ENCODE peak calls at places on chromosomes 11 and 22, in eight cellular contexts. I, N, R, D, X, H, V and S are unnamed samples.

GRCh38 chr11:134418119-134418840 is 6.2 kb upstream of the B3GAT1 start:
- DNase-seq in I (no peak), N (peak), R (peak), D (no peak), X (no peak), H (no peak), V (peak), S (peak)

GRCh38 chr22:39237276-39238123 is 7.3 kb downstream of the PDGFB start:
- DNase-seq in I (no peak), N (no peak), R (no peak), D (peak), X (no peak), H (peak), V (no peak), S (no peak)

GRCh38 chr11:134331565-134332188 is at the start of gene GLB1L2:
- DNase-seq in I (no peak), N (peak), R (peak), D (peak), X (peak), H (peak), V (peak), S (peak)

GRCh38 chr11:16555956-16556355 is 182.5 kb upstream of the C11orf58 start:
- DNase-seq in I (no peak), N (no peak), R (no peak), D (no peak), X (no peak), H (no peak), V (no peak), S (no peak)

GRCh38 chr22:26429458-26430238 is 588 bp downstream of the ASPHD2 start:
- DNase-seq in I (no peak), N (no peak), R (no peak), D (no peak), X (peak), H (no peak), V (no peak), S (no peak)

GRCh38 chr11:126007263-126007662 is 55.4 kb downstream of the CDON start:
- DNase-seq in I (peak), N (no peak), R (peak), D (no peak), X (no peak), H (no peak), V (no peak), S (peak)

GRCh38 chr11:110857885-110858555 is 145.8 kb upstream of the ARHGAP20 start:
- DNase-seq in I (peak), N (no peak), R (peak), D (peak), X (no peak), H (no peak), V (no peak), S (peak)

GRCh38 chr11:38100836-38101235 is 1502.8 kb upstream of the RAG2 start:
- DNase-seq in I (no peak), N (no peak), R (no peak), D (no peak), X (no peak), H (no peak), V (no peak), S (no peak)

GRCh38 chr11:44695169-44695833 is 31.5 kb upstream of the TSPAN18 start:
- DNase-seq in I (no peak), N (no peak), R (no peak), D (no peak), X (no peak), H (no peak), V (no peak), S (no peak)

GRCh38 chr11:126165366-126166156 is 45.9 kb downstream of the RPUSD4 start:
- DNase-seq in I (no peak), N (no peak), R (no peak), D (peak), X (no peak), H (peak), V (no peak), S (no peak)

GRCh38 chr11:72221386-72221785 is 3.2 kb upstream of the INPPL1 start:
- DNase-seq in I (no peak), N (no peak), R (no peak), D (no peak), X (peak), H (no peak), V (no peak), S (no peak)

GRCh38 chr11:79018371-79018849 is 422.4 kb downstream of the TENM4 start:
- DNase-seq in I (peak), N (no peak), R (peak), D (no peak), X (no peak), H (no peak), V (no peak), S (peak)

GRCh38 chr11:73308003-73308962 is at the start of gene ARHGEF17:
- DNase-seq in I (no peak), N (peak), R (peak), D (peak), X (no peak), H (peak), V (peak), S (peak)

GRCh38 chr22:22744412-22745224 is 100.2 kb downstream of the GGTLC2 start:
- DNase-seq in I (no peak), N (no peak), R (no peak), D (no peak), X (no peak), H (no peak), V (no peak), S (no peak)

GRCh38 chr11:102534261-102534872 is 3.8 kb upstream of the MMP7 start:
- DNase-seq in I (no peak), N (no peak), R (peak), D (no peak), X (no peak), H (no peak), V (no peak), S (peak)

GRCh38 chr11:80103149-80103859 is 662.5 kb upstream of the TENM4 start:
- DNase-seq in I (peak), N (no peak), R (peak), D (no peak), X (no peak), H (no peak), V (no peak), S (peak)

GRCh38 chr11:126459691-126460404 is 104.4 kb downstream of the ST3GAL4 start:
- DNase-seq in I (peak), N (no peak), R (no peak), D (no peak), X (no peak), H (no peak), V (no peak), S (peak)

GRCh38 chr11:115126092-115126491 is 378.1 kb downstream of the CADM1 start:
- DNase-seq in I (no peak), N (no peak), R (no peak), D (no peak), X (no peak), H (no peak), V (no peak), S (no peak)

GRCh38 chr22:47062126-47062525 is 299.7 kb downstream of the TBC1D22A start:
- DNase-seq in I (no peak), N (no peak), R (no peak), D (no peak), X (no peak), H (no peak), V (no peak), S (no peak)

GRCh38 chr11:64266339-64266738 is 15.0 kb downstream of the PLCB3 start:
- DNase-seq in I (no peak), N (no peak), R (peak), D (no peak), X (no peak), H (no peak), V (no peak), S (no peak)

GRCh38 chr11:6354651-6355485 is 34.6 kb upstream of the CAVIN3 start:
- DNase-seq in I (no peak), N (no peak), R (no peak), D (no peak), X (no peak), H (no peak), V (no peak), S (no peak)

GRCh38 chr11:6353367-6353987 is 33.2 kb upstream of the CAVIN3 start:
- DNase-seq in I (no peak), N (peak), R (peak), D (peak), X (peak), H (peak), V (peak), S (peak)

GRCh38 chr11:6356503-6356902 is 33.8 kb upstream of the SMPD1 start:
- DNase-seq in I (no peak), N (no peak), R (no peak), D (no peak), X (no peak), H (no peak), V (peak), S (no peak)

GRCh38 chr11:6362185-6362867 is 27.9 kb upstream of the SMPD1 start:
- DNase-seq in I (no peak), N (no peak), R (no peak), D (no peak), X (no peak), H (no peak), V (peak), S (no peak)

GRCh38 chr11:6357222-6357621 is 33.1 kb upstream of the SMPD1 start:
- DNase-seq in I (peak), N (no peak), R (peak), D (peak), X (no peak), H (no peak), V (no peak), S (peak)
- H3K4me3 ChIP-seq in I (no peak), N (no peak), R (peak), D (no peak), X (no peak), H (no peak), V (no peak), S (no peak)

GRCh38 chr11:122853971-122854446 is 15.7 kb downstream of the CRTAM start:
- DNase-seq in I (no peak), N (peak), R (peak), D (peak), X (no peak), H (no peak), V (peak), S (peak)

GRCh38 chr11:122850076-122850631 is 11.9 kb downstream of the CRTAM start:
- DNase-seq in I (no peak), N (no peak), R (no peak), D (no peak), X (no peak), H (no peak), V (peak), S (peak)

GRCh38 chr11:122852071-122852831 is 14.0 kb downstream of the CRTAM start:
- DNase-seq in I (no peak), N (no peak), R (peak), D (no peak), X (no peak), H (no peak), V (no peak), S (peak)

GRCh38 chr11:122853261-122853660 is 15.0 kb downstream of the CRTAM start:
- DNase-seq in I (no peak), N (no peak), R (no peak), D (no peak), X (no peak), H (no peak), V (no peak), S (no peak)

DNA sequence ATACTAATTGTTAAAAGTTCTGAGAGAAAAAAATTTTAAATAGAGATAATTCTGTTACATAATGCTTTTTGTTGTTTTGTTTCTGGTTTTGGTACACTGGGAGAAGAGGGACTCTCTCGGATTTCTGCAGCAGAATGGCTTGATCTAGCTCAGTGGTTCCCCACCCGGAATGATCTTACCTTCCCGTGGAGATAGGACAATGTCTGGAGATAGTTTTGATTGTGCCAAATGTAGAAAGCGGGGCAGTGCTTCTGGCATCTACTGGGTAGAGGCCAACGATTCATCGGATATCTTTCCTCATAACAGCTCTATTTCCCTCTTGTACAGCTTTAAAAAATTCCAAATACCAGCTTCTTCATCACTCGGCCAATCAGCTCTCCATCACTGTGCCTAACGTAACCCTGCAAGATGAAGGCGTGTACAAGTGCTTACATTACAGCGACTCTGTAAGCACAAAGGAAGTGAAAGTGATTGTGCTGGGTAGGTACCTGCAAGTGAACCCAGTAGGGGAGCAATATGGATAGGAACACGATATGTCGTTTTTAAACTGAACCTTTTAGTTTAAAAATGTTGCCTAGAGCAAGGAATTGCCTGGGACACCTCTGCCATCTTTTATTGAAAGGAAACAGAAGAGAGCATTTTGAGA is 13.2 kb downstream of the CRTAM start:
- DNase-seq in I (no peak), N (no peak), R (no peak), D (no peak), X (peak), H (no peak), V (no peak), S (no peak)
- TF ChIP-seq CTCF in I (no peak), N (no peak), R (no peak), D (no peak), X (no peak), H (no peak), V (no peak), S (no peak)

GRCh38 chr22:35134637-35135036 is 68.7 kb downstream of the ISX start:
- DNase-seq in I (no peak), N (no peak), R (no peak), D (peak), X (no peak), H (no peak), V (peak), S (no peak)

GRCh38 chr22:35138521-35138920 is 72.6 kb downstream of the ISX start:
- DNase-seq in I (no peak), N (no peak), R (no peak), D (peak), X (no peak), H (no peak), V (no peak), S (no peak)

GRCh38 chr22:35133702-35134395 is 67.9 kb downstream of the ISX start:
- DNase-seq in I (no peak), N (no peak), R (no peak), D (peak), X (no peak), H (no peak), V (no peak), S (no peak)

GRCh38 chr22:35132568-35132967 is 66.6 kb downstream of the ISX start:
- DNase-seq in I (no peak), N (no peak), R (no peak), D (no peak), X (no peak), H (no peak), V (no peak), S (no peak)

DNA sequence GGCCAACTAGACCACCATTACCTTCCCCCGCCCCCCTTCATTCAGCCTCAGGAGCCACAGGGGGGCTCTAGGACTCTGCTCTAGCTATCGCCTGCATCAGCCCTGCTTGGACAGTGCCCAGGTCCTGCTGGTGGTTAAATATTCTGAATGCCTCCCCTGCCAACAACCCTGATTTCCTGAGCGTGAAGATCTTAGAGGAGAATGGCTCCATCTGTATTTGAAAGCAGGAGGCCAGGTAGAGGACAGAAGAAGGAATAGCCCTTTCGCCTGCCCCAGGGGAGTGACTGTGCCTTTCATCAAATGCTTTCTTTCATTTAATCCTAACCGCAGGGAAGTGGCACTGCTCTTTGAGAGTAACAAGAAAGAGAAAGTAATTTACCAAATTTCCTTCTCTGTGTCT is 69.2 kb downstream of the ISX start:
- DNase-seq in I (no peak), N (peak), R (no peak), D (no peak), X (no peak), H (no peak), V (peak), S (no peak)
- H3K4me3 ChIP-seq in I (no peak), N (no peak), R (no peak), D (no peak), X (peak), H (no peak), V (no peak), S (no peak)

GRCh38 chr11:13834463-13834862 is 128.1 kb upstream of the SPON1 start:
- DNase-seq in I (no peak), N (peak), R (peak), D (no peak), X (no peak), H (no peak), V (peak), S (no peak)
- TF ChIP-seq CTCF in I (peak), N (peak), R (peak), D (no peak), X (no peak), H (no peak), V (peak), S (peak)

GRCh38 chr22:45503816-45504702 is 1.4 kb downstream of the FBLN1 start:
- DNase-seq in I (no peak), N (peak), R (no peak), D (no peak), X (no peak), H (peak), V (no peak), S (peak)

GRCh38 chr22:45504703-45505341 is 2.1 kb downstream of the FBLN1 start:
- DNase-seq in I (no peak), N (peak), R (no peak), D (no peak), X (no peak), H (peak), V (peak), S (peak)

GRCh38 chr22:45503071-45503815 is 560 bp downstream of the FBLN1 start:
- DNase-seq in I (no peak), N (peak), R (no peak), D (no peak), X (no peak), H (peak), V (no peak), S (no peak)

GRCh38 chr22:45499746-45500145 is 2.9 kb upstream of the FBLN1 start:
- DNase-seq in I (no peak), N (no peak), R (no peak), D (no peak), X (no peak), H (peak), V (no peak), S (no peak)

DNA sequence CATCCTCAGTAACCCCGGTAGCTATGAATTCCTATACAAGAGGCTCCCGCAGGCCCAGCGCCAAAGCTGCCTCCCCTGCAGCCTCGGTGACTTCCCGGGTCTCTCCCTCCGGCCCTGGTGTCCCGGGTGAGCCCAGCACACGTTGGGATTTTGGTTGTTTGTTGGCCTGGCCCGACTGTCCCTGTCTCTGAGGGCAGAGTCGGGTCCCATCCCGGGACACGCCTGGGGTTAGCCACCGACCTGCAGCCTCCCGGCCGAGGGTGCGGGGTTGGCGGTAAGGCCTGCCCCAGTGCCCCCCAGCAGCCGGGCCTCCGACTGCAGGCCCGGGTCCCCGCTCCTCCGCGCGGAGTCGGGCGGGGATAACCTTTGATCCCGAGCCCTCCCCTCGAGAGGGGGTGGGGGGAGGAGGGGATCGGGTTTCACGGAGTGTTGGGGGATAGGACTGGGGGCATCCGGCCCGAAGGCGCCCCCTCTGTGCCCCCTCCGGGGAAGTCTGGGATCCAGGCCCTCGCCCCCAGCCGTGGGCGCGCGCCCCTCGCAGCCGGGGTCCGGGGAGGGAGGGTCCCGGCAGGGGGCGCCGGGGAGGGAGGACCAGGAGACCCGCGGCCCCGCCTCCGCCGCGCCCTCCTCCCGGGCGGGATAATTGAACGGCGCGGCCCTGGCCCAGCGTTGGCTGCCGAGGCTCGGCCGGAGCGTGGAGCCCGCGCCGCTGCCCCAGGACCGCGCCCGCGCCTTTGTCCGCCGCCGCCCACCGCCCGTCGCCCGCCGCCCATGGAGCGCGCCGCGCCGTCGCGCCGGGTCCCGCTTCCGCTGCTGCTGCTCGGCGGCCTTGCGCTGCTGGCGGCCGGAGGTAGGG is at the start of gene FBLN1:
- DNase-seq in I (no peak), N (peak), R (peak), D (no peak), X (no peak), H (peak), V (peak), S (no peak)
- H3K4me3 ChIP-seq in I (peak), N (peak), R (peak), D (peak), X (peak), H (no peak), V (peak), S (peak)

GRCh38 chr11:9530901-9531625 is 42.4 kb upstream of the WEE1 start:
- DNase-seq in I (no peak), N (no peak), R (no peak), D (peak), X (no peak), H (no peak), V (no peak), S (no peak)
- TF ChIP-seq CTCF in I (no peak), N (no peak), R (no peak), D (no peak), X (no peak), H (no peak), V (no peak), S (no peak)

GRCh38 chr11:124748481-124749338 is 3.3 kb downstream of the VSIG2 start:
- DNase-seq in I (no peak), N (no peak), R (peak), D (peak), X (no peak), H (peak), V (no peak), S (peak)

GRCh38 chr11:124745835-124746620 is 6.0 kb downstream of the VSIG2 start:
- DNase-seq in I (no peak), N (peak), R (no peak), D (peak), X (peak), H (peak), V (no peak), S (no peak)

GRCh38 chr11:124746621-124747243 is 5.3 kb downstream of the VSIG2 start:
- DNase-seq in I (no peak), N (peak), R (peak), D (peak), X (peak), H (peak), V (peak), S (peak)

GRCh38 chr11:124748100-124748418 is 4.0 kb downstream of the VSIG2 start:
- DNase-seq in I (no peak), N (no peak), R (no peak), D (no peak), X (no peak), H (no peak), V (no peak), S (no peak)

GRCh38 chr11:124747406-124748099 is 4.5 kb downstream of the VSIG2 start:
- DNase-seq in I (no peak), N (no peak), R (no peak), D (no peak), X (no peak), H (no peak), V (no peak), S (no peak)
- H3K4me3 ChIP-seq in I (no peak), N (peak), R (no peak), D (no peak), X (peak), H (no peak), V (no peak), S (no peak)

GRCh38 chr22:29154364-29155048 is 51.2 kb upstream of the EMID1 start:
- DNase-seq in I (no peak), N (peak), R (peak), D (peak), X (no peak), H (peak), V (peak), S (peak)
- TF ChIP-seq CTCF in I (peak), N (peak), R (peak), D (peak), X (peak), H (peak), V (peak), S (peak)

GRCh38 chr11:116963813-116964212 is 126.4 kb upstream of the APOA1 start:
- DNase-seq in I (no peak), N (no peak), R (no peak), D (no peak), X (no peak), H (no peak), V (no peak), S (no peak)
- H3K4me3 ChIP-seq in I (no peak), N (no peak), R (no peak), D (no peak), X (no peak), H (no peak), V (no peak), S (no peak)